ENCODE peak calls at places on chromosomes 7 and 10, in nine cellular contexts. C is WTC11; E is DND-41; A is activated naive CD8-positive, alpha-beta T cell treated with anti-CD3 and anti-CD28 coated beads for 36 hours; V is right cardiac atrium; F is activated T-helper 9 cell treated with anti-CD3 and anti-CD28 coated beads, Interleukin-2, amount 50 U/mL, for 16 hours; T is stimulated activated CD4-positive, alpha-beta T cell treated with anti-CD3 and anti-CD28 coated beads, Interleukin-15, amount 100 ng/mL, for 1 hour; I is cardiac muscle cell; N is AG09309. K is an unnamed sample.

GRCh38 chr7:148264933-148265557 is 325.5 kb upstream of the C7orf33 start:
- DNase-seq in C (peak), E (peak), A (no peak), V (no peak), F (no peak), T (no peak), I (peak), N (no peak), K (no peak)

GRCh38 chr7:98202367-98203195 is 8.7 kb upstream of the BHLHA15 start:
- DNase-seq in C (no peak), E (peak), A (peak), V (peak), F (peak), T (no peak), I (no peak), N (no peak), K (no peak)

GRCh38 chr10:34789993-34790506 is 25.0 kb downstream of the PARD3 start:
- DNase-seq in C (no peak), E (no peak), A (no peak), V (no peak), F (no peak), T (no peak), I (peak), N (no peak), K (no peak)

GRCh38 chr7:139990142-139990535 is 72.6 kb downstream of the PARP12 start:
- DNase-seq in C (no peak), E (no peak), A (no peak), V (no peak), F (no peak), T (no peak), I (no peak), N (no peak), K (no peak)

GRCh38 chr7:123846217-123846891 is 1.4 kb downstream of the HYAL4 start:
- DNase-seq in C (no peak), E (no peak), A (no peak), V (no peak), F (no peak), T (no peak), I (peak), N (no peak), K (no peak)

GRCh38 chr7:41711283-41712064 is 8.6 kb upstream of the INHBA start:
- DNase-seq in C (peak), E (peak), A (no peak), V (peak), F (no peak), T (no peak), I (peak), N (no peak), K (no peak)

GRCh38 chr10:11636761-11637166 is 25.3 kb upstream of the USP6NL start:
- DNase-seq in C (no peak), E (no peak), A (no peak), V (no peak), F (no peak), T (no peak), I (peak), N (no peak), K (no peak)

GRCh38 chr10:36779238-36779846 is 346.1 kb upstream of the ANKRD30A start:
- DNase-seq in C (peak), E (no peak), A (no peak), V (no peak), F (no peak), T (no peak), I (peak), N (peak), K (no peak)